ENCODE peak calls at places on chromosome 19, in five cellular contexts. One of them, this sample, is unnamed. For H3K9me2, the result is how much of the 10 kb centered on the place peaks cover.

GRCh38 chr19:50191270-50191669 is 12.2 kb upstream of the MYH14 start:
- DNase-seq in hepatocyte: no peak
- DNase-seq in SK-N-SH: no peak
- DNase-seq in GM23338: no peak
- DNase-seq in PC-3: no peak
- DNase-seq in this sample: no peak

GRCh38 chr19:38891791-38892190 is 7.6 kb downstream of the SIRT2 start:
- DNase-seq in hepatocyte: no peak
- DNase-seq in GM23338: no peak
- DNase-seq in PC-3: no peak
- DNase-seq in SK-N-SH: no peak
- DNase-seq in this sample: no peak

GRCh38 chr19:38543807-38544568 is 73.8 kb downstream of the MAP4K1 start:
- DNase-seq in GM23338: peak
- DNase-seq in hepatocyte: peak
- DNase-seq in SK-N-SH: peak
- DNase-seq in PC-3: peak
- DNase-seq in this sample: peak

GRCh38 chr19:57664269-57665127 is 4.2 kb upstream of the ZSCAN4 start:
- DNase-seq in hepatocyte: peak
- DNase-seq in SK-N-SH: peak
- DNase-seq in PC-3: peak
- DNase-seq in GM23338: peak
- DNase-seq in this sample: no peak

GRCh38 chr19:12495002-12495802 is 10.6 kb upstream of the ZNF709 start:
- DNase-seq in PC-3: peak
- DNase-seq in GM23338: peak
- DNase-seq in SK-N-SH: peak
- DNase-seq in hepatocyte: peak
- DNase-seq in this sample: peak

GRCh38 chr19:40717325-40717879 is 490 bp downstream of the ITPKC start:
- DNase-seq in PC-3: no peak
- DNase-seq in hepatocyte: no peak
- DNase-seq in SK-N-SH: no peak
- DNase-seq in GM23338: no peak
- DNase-seq in this sample: no peak

GRCh38 chr19:33868821-33869412 is 72.2 kb downstream of the KCTD15 start:
- DNase-seq in SK-N-SH: peak
- DNase-seq in hepatocyte: peak
- DNase-seq in GM23338: peak
- DNase-seq in PC-3: no peak
- DNase-seq in this sample: no peak

GRCh38 chr19:40553885-40554857 is 22.5 kb upstream of the SHKBP1 start:
- DNase-seq in GM23338: peak
- DNase-seq in PC-3: no peak
- DNase-seq in hepatocyte: no peak
- DNase-seq in SK-N-SH: no peak
- DNase-seq in this sample: no peak

GRCh38 chr19:18233224-18233825 is 7.1 kb upstream of the PDE4C start:
- DNase-seq in PC-3: peak
- DNase-seq in hepatocyte: peak
- DNase-seq in SK-N-SH: peak
- DNase-seq in GM23338: peak
- DNase-seq in this sample: peak

GRCh38 chr19:31149306-31149975 is 199.8 kb downstream of the TSHZ3 start:
- DNase-seq in GM23338: no peak
- DNase-seq in SK-N-SH: no peak
- DNase-seq in PC-3: no peak
- DNase-seq in hepatocyte: no peak
- DNase-seq in this sample: no peak

GRCh38 chr19:4065430-4066175 is 1.1 kb downstream of the ZBTB7A start:
- DNase-seq in PC-3: peak
- DNase-seq in GM23338: peak
- DNase-seq in hepatocyte: peak
- DNase-seq in SK-N-SH: peak
- DNase-seq in this sample: peak

GRCh38 chr19:9913237-9914000 is 22.9 kb downstream of the OLFM2 start:
- DNase-seq in SK-N-SH: peak
- DNase-seq in PC-3: no peak
- DNase-seq in hepatocyte: peak
- DNase-seq in GM23338: no peak
- DNase-seq in this sample: no peak

GRCh38 chr19:47378246-47378645 is 29.1 kb downstream of the DHX34 start:
- DNase-seq in hepatocyte: no peak
- DNase-seq in GM23338: no peak
- DNase-seq in SK-N-SH: no peak
- DNase-seq in PC-3: no peak
- DNase-seq in this sample: no peak

GRCh38 chr19:18763674-18764590 is 27.2 kb downstream of the COMP start:
- DNase-seq in GM23338: no peak
- DNase-seq in hepatocyte: no peak
- DNase-seq in PC-3: peak
- DNase-seq in SK-N-SH: peak
- DNase-seq in this sample: no peak

GRCh38 chr19:1104452-1105216 is 840 bp downstream of the GPX4 start:
- DNase-seq in hepatocyte: peak
- DNase-seq in GM23338: peak
- DNase-seq in PC-3: peak
- DNase-seq in SK-N-SH: peak
- DNase-seq in this sample: peak

GRCh38 chr19:661427-662196 is 1.4 kb downstream of the RNF126 start:
- DNase-seq in PC-3: no peak
- DNase-seq in GM23338: no peak
- DNase-seq in hepatocyte: peak
- DNase-seq in SK-N-SH: no peak
- DNase-seq in this sample: peak

GRCh38 chr19:48926909-48927308 is 6.6 kb upstream of the DHDH start:
- DNase-seq in PC-3: peak
- DNase-seq in hepatocyte: peak
- DNase-seq in SK-N-SH: no peak
- DNase-seq in GM23338: no peak
- DNase-seq in this sample: no peak

GRCh38 chr19:18290250-18291018 is 9.0 kb upstream of the JUND start:
- DNase-seq in GM23338: no peak
- DNase-seq in PC-3: no peak
- DNase-seq in SK-N-SH: no peak
- DNase-seq in hepatocyte: no peak
- DNase-seq in this sample: no peak

GRCh38 chr19:38515906-38516305 is 82.4 kb downstream of the RYR1 start:
- DNase-seq in SK-N-SH: no peak
- DNase-seq in hepatocyte: no peak
- DNase-seq in GM23338: no peak
- DNase-seq in PC-3: no peak
- DNase-seq in this sample: no peak

DNA sequence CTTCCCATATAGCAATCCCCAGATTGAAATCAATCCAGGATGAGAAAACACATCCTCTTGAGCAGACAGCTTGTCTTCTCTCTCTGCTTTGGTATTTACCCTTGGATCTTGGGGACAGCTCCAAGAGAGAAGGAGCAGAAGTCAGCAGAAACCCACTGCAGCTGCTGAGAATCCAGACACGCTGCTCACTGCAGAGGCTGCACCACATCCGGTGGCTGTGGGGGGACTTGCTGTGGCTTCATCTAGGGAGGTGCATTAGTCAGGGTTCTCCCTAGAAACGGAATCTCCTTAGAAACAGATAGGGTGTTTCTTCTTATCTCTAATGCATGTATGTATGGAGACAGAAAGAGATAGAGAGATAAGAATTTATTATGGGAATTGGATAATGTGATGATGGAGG is 2.7 kb downstream of the CYP4F12 start:
- DNase-seq in hepatocyte: no peak
- DNase-seq in SK-N-SH: no peak
- DNase-seq in GM23338: no peak
- DNase-seq in PC-3: no peak
- DNase-seq in this sample: no peak
- H3K9me2 ChIP-seq in hepatocyte: under half
- H3K9me2 ChIP-seq in SK-N-SH: under half
- H3K9me2 ChIP-seq in GM23338: under half
- H3K9me2 ChIP-seq in PC-3: under half
- H3K9me2 ChIP-seq in this sample: under half

GRCh38 chr19:2239771-2240770 is 3.4 kb downstream of the SF3A2 start:
- DNase-seq in hepatocyte: no peak
- DNase-seq in GM23338: peak
- DNase-seq in SK-N-SH: no peak
- DNase-seq in PC-3: no peak
- DNase-seq in this sample: peak

GRCh38 chr19:2242092-2242537 is 5.5 kb downstream of the SF3A2 start:
- DNase-seq in SK-N-SH: no peak
- DNase-seq in PC-3: no peak
- DNase-seq in hepatocyte: peak
- DNase-seq in GM23338: no peak
- DNase-seq in this sample: no peak

GRCh38 chr19:2242811-2243210 is 6.2 kb downstream of the SF3A2 start:
- DNase-seq in GM23338: no peak
- DNase-seq in SK-N-SH: no peak
- DNase-seq in hepatocyte: no peak
- DNase-seq in PC-3: no peak
- DNase-seq in this sample: no peak

GRCh38 chr19:2239173-2239572 is 2.5 kb downstream of the SF3A2 start:
- DNase-seq in SK-N-SH: no peak
- DNase-seq in GM23338: no peak
- DNase-seq in hepatocyte: no peak
- DNase-seq in PC-3: no peak
- DNase-seq in this sample: peak

DNA sequence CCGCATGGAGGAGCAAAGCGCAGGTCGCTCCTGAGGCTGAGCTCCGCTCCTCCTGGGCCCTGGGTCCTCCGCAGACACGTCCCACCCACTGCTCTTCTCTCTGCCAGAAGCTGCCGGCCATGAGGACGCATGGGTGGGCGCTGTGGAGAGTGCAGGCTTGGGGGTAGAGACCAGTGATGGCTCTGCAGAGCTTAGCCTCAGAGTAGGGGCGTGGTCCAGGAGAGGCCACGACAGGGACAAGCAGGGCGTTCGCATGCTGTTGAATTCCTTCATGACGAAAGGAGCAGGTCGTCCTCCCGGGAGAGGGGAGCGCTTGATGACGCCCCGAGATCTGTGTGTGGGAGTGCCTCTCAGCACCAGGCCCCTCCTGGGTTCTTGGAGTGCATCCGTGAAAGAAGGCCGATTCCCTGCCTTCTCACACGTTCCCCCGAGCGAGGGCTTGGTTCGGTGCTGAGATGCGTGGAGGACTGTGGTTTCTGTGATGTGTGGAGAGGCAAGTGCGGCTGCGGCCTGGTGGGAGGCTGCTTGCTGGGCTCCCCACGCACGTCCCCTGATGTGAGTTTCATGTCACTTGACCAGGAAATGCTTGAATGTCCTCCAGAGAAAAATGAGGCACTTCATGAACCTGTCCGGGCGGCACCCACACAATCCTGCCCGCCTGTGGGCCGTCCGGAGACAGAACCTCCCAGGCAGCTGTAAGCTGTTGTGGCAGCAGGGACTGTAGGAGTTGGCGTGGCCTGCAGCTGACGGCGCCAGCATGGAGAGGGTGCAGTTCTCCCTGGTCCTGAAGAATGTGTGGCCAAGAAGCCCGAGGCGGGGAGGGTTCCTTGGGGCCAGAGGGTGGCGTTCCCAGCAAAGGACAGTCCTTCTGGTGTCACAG is 4.5 kb downstream of the SF3A2 start:
- DNase-seq in PC-3: no peak
- DNase-seq in hepatocyte: no peak
- DNase-seq in GM23338: no peak
- DNase-seq in SK-N-SH: no peak
- DNase-seq in this sample: no peak
- H3K4me3 ChIP-seq in PC-3: peak
- H3K4me3 ChIP-seq in hepatocyte: no peak
- H3K4me3 ChIP-seq in GM23338: no peak
- H3K4me3 ChIP-seq in SK-N-SH: peak
- H3K4me3 ChIP-seq in this sample: peak

GRCh38 chr19:55248166-55248675 is 10.6 kb downstream of the PPP6R1 start:
- DNase-seq in SK-N-SH: peak
- DNase-seq in GM23338: no peak
- DNase-seq in PC-3: no peak
- DNase-seq in hepatocyte: no peak
- DNase-seq in this sample: no peak
- H3K9me2 ChIP-seq in SK-N-SH: under half
- H3K9me2 ChIP-seq in GM23338: under half
- H3K9me2 ChIP-seq in PC-3: under half
- H3K9me2 ChIP-seq in hepatocyte: under half
- H3K9me2 ChIP-seq in this sample: under half

GRCh38 chr19:45814851-45815481 is at the start of gene RSPH6A:
- DNase-seq in SK-N-SH: no peak
- DNase-seq in hepatocyte: no peak
- DNase-seq in GM23338: peak
- DNase-seq in PC-3: no peak
- DNase-seq in this sample: no peak

GRCh38 chr19:45815501-45816216 is 551 bp upstream of the RSPH6A start:
- DNase-seq in GM23338: peak
- DNase-seq in PC-3: no peak
- DNase-seq in SK-N-SH: peak
- DNase-seq in hepatocyte: peak
- DNase-seq in this sample: no peak

GRCh38 chr19:45817725-45818301 is 2.7 kb upstream of the RSPH6A start:
- DNase-seq in PC-3: peak
- DNase-seq in SK-N-SH: peak
- DNase-seq in GM23338: peak
- DNase-seq in hepatocyte: no peak
- DNase-seq in this sample: no peak

GRCh38 chr19:45817010-45817724 is 2.1 kb upstream of the RSPH6A start:
- DNase-seq in PC-3: peak
- DNase-seq in GM23338: peak
- DNase-seq in hepatocyte: peak
- DNase-seq in SK-N-SH: peak
- DNase-seq in this sample: peak

GRCh38 chr19:45816236-45817009 is 1.3 kb upstream of the RSPH6A start:
- DNase-seq in hepatocyte: no peak
- DNase-seq in PC-3: no peak
- DNase-seq in SK-N-SH: peak
- DNase-seq in GM23338: peak
- DNase-seq in this sample: no peak
- H3K4me3 ChIP-seq in hepatocyte: no peak
- H3K4me3 ChIP-seq in PC-3: no peak
- H3K4me3 ChIP-seq in SK-N-SH: no peak
- H3K4me3 ChIP-seq in GM23338: peak
- H3K4me3 ChIP-seq in this sample: no peak

This sample was measured in OCI-LY7.